ENCODE peak calls at places on chromosomes 4 and X, in six cellular contexts. One of them, this sample, is unnamed.

GRCh38 chr4:102518703-102519131 is 17.6 kb downstream of the NFKB1 start:
- DNase-seq in GM12891: no peak
- DNase-seq in HepG2: no peak
- DNase-seq in GM12878: no peak
- DNase-seq in K562: no peak
- DNase-seq in H1: no peak
- DNase-seq in this sample: no peak

GRCh38 chrX:41234962-41235361 is 99.0 kb upstream of the DDX3X start:
- DNase-seq in GM12878: peak
- DNase-seq in HepG2: no peak
- DNase-seq in GM12891: no peak
- DNase-seq in K562: no peak
- DNase-seq in H1: no peak
- DNase-seq in this sample: no peak

GRCh38 chr4:110532901-110533589 is 57.1 kb downstream of the ENPEP start:
- DNase-seq in GM12891: no peak
- DNase-seq in GM12878: no peak
- DNase-seq in HepG2: no peak
- DNase-seq in H1: no peak
- DNase-seq in K562: no peak
- DNase-seq in this sample: no peak

GRCh38 chr4:145944886-145945285 is 6.3 kb upstream of the ZNF827 start:
- DNase-seq in GM12891: no peak
- DNase-seq in HepG2: no peak
- DNase-seq in GM12878: no peak
- DNase-seq in K562: no peak
- DNase-seq in H1: no peak
- DNase-seq in this sample: no peak

GRCh38 chr4:54513231-54513630 is 144.5 kb upstream of the KIT start:
- DNase-seq in GM12891: no peak
- DNase-seq in GM12878: no peak
- DNase-seq in K562: no peak
- DNase-seq in H1: no peak
- DNase-seq in HepG2: no peak
- DNase-seq in this sample: no peak

GRCh38 chr4:682490-683172 is 6.3 kb downstream of the SLC49A3 start:
- DNase-seq in HepG2: no peak
- DNase-seq in GM12891: no peak
- DNase-seq in K562: no peak
- DNase-seq in H1: no peak
- DNase-seq in GM12878: no peak
- DNase-seq in this sample: no peak

GRCh38 chrX:135974279-135974856 is 580 bp upstream of the MMGT1 start:
- DNase-seq in GM12891: no peak
- DNase-seq in H1: peak
- DNase-seq in HepG2: peak
- DNase-seq in GM12878: no peak
- DNase-seq in K562: no peak
- DNase-seq in this sample: peak

GRCh38 chr4:95548738-95549245 is at the start of gene UNC5C:
- DNase-seq in GM12891: no peak
- DNase-seq in K562: no peak
- DNase-seq in H1: peak
- DNase-seq in GM12878: no peak
- DNase-seq in HepG2: no peak
- DNase-seq in this sample: no peak

GRCh38 chr4:142660728-142661127 is 185.4 kb downstream of the INPP4B start:
- DNase-seq in K562: no peak
- DNase-seq in GM12891: no peak
- DNase-seq in GM12878: no peak
- DNase-seq in HepG2: no peak
- DNase-seq in H1: no peak
- DNase-seq in this sample: no peak

GRCh38 chr4:100061835-100062234 is 111.8 kb upstream of the H2AZ1 start:
- DNase-seq in GM12878: no peak
- DNase-seq in GM12891: no peak
- DNase-seq in H1: no peak
- DNase-seq in K562: no peak
- DNase-seq in HepG2: no peak
- DNase-seq in this sample: no peak

GRCh38 chrX:111837226-111837625 is 38.8 kb upstream of the TRPC5OS start:
- DNase-seq in GM12878: no peak
- DNase-seq in H1: no peak
- DNase-seq in GM12891: no peak
- DNase-seq in K562: no peak
- DNase-seq in HepG2: no peak
- DNase-seq in this sample: no peak

GRCh38 chr4:149987777-149988410 is 90.4 kb upstream of the DCLK2 start:
- DNase-seq in GM12878: no peak
- DNase-seq in GM12891: no peak
- DNase-seq in H1: no peak
- DNase-seq in HepG2: no peak
- DNase-seq in K562: no peak
- DNase-seq in this sample: no peak

GRCh38 chr4:78190595-78190994 is 133.5 kb downstream of the FRAS1 start:
- DNase-seq in GM12891: no peak
- DNase-seq in H1: no peak
- DNase-seq in HepG2: no peak
- DNase-seq in GM12878: no peak
- DNase-seq in K562: no peak
- DNase-seq in this sample: no peak

GRCh38 chr4:123750044-123750443 is 353.4 kb downstream of the SPRY1 start:
- DNase-seq in H1: no peak
- DNase-seq in GM12878: no peak
- DNase-seq in GM12891: no peak
- DNase-seq in K562: no peak
- DNase-seq in HepG2: peak
- DNase-seq in this sample: no peak

GRCh38 chrX:118727686-118728339 is 407 bp downstream of the IL13RA1 start:
- DNase-seq in HepG2: peak
- DNase-seq in GM12878: no peak
- DNase-seq in H1: no peak
- DNase-seq in GM12891: no peak
- DNase-seq in K562: no peak
- DNase-seq in this sample: no peak

GRCh38 chrX:30935985-30936384 is 46.9 kb upstream of the TAB3 start:
- DNase-seq in GM12878: no peak
- DNase-seq in HepG2: peak
- DNase-seq in H1: no peak
- DNase-seq in K562: peak
- DNase-seq in GM12891: no peak
- DNase-seq in this sample: no peak

GRCh38 chr4:23401572-23401971 is 488.3 kb downstream of the PPARGC1A start:
- DNase-seq in GM12891: no peak
- DNase-seq in K562: no peak
- DNase-seq in HepG2: no peak
- DNase-seq in GM12878: no peak
- DNase-seq in H1: no peak
- DNase-seq in this sample: no peak

GRCh38 chr4:30718021-30718888 is 1.9 kb upstream of the PCDH7 start:
- DNase-seq in HepG2: no peak
- DNase-seq in K562: no peak
- DNase-seq in H1: peak
- DNase-seq in GM12891: no peak
- DNase-seq in GM12878: no peak
- DNase-seq in this sample: peak

GRCh38 chr4:7002336-7002735 is 40.8 kb upstream of the TADA2B start:
- DNase-seq in HepG2: no peak
- DNase-seq in GM12891: no peak
- DNase-seq in H1: no peak
- DNase-seq in K562: no peak
- DNase-seq in GM12878: no peak
- DNase-seq in this sample: no peak

GRCh38 chr4:6996481-6996880 is 46.7 kb upstream of the TADA2B start:
- DNase-seq in GM12878: no peak
- DNase-seq in K562: no peak
- DNase-seq in HepG2: no peak
- DNase-seq in GM12891: no peak
- DNase-seq in H1: no peak
- DNase-seq in this sample: no peak

GRCh38 chr4:7000421-7001176 is 42.6 kb upstream of the TADA2B start:
- DNase-seq in H1: no peak
- DNase-seq in GM12878: no peak
- DNase-seq in GM12891: no peak
- DNase-seq in K562: no peak
- DNase-seq in HepG2: no peak
- DNase-seq in this sample: no peak

GRCh38 chr4:7001271-7001670 is 41.9 kb upstream of the TADA2B start:
- DNase-seq in K562: no peak
- DNase-seq in GM12891: no peak
- DNase-seq in HepG2: no peak
- DNase-seq in H1: no peak
- DNase-seq in GM12878: no peak
- DNase-seq in this sample: no peak

DNA sequence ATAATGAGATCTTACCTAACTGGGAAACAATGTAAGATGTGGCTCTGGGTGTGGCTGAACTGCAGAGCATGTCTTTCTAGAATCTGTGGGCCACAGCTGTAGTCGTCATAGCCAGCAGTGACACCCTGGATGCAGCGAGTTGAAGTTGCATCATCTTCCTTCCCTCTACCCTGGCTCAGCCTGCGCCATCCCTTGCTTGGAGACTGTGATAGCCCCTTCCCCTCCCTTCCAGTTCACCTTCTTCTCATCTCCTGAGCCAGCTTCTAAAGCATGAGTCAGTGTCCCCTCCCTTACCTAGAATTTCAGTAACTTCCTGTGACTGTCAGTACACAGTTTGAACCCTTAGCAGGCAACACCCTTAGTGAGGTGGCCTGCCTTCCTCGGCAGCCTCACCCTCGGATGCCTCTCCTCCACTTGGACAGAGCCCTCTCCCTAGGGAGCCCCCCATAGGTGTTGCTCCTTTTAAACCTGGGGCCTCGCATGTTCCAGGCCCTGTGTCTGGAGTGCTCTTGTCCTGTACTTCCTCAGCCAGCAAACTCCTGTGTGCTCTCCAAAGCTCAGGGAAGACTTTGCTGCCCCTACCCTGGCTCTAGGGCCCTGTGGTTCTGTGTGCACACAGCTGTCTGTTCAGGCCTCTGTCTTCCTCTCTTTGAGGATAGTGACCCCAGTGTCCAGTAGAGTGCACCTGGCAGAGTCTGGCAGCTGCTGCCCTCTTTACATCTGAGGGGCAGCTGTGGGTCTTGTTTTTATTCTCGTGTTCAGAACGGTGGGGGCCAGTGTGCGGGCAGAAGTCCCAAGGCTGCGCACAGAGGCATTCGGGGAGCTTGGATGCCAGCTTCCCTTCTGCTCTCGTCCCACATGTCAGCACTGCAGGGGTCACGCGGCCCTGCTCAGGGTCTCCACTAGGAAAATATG is 43.7 kb upstream of the TADA2B start:
- DNase-seq in GM12891: no peak
- DNase-seq in HepG2: no peak
- DNase-seq in GM12878: no peak
- DNase-seq in K562: no peak
- DNase-seq in H1: no peak
- DNase-seq in this sample: no peak
- TF ChIP-seq POLR2AphosphoS5 in GM12891: no peak
- TF ChIP-seq POLR2AphosphoS5 in HepG2: no peak
- TF ChIP-seq POLR2AphosphoS5 in GM12878: no peak
- TF ChIP-seq POLR2AphosphoS5 in K562: no peak
- TF ChIP-seq POLR2AphosphoS5 in H1: no peak
- TF ChIP-seq POLR2AphosphoS5 in this sample: no peak

DNA sequence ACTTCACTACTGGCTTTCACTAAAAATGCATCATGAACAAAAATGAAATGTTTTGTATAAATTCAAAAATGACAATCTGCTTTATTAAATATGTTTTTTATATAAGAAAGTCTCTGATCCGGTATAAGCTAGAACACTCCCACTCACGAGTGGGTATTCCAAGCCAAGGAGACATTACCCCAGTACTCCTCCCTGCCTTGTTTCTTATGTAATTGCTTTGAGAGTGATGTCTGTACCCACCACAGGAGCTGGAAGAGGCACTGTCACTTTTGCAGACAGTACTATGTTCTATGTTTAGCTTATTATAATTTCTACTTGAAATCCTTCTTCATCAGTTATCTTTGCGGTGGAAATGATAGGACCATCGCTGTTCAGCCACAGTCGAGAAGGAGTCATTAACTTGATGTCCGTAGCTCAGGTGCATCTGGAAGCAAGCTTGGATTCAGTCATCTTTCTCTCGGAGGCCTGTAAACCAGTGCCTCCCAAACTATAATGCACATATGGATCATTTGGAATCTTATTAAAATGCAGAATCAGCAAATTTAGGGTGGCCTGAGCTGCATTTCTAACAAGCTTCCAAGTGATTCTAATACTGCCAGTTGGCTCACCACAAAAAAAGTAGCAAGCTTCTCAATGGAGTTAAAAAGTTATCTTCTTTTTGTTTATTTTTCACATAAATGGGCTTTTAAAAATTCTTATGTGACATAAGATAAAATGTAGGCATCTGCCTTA is 396.4 kb downstream of the GRIA2 start:
- DNase-seq in GM12891: no peak
- DNase-seq in K562: no peak
- DNase-seq in H1: no peak
- DNase-seq in HepG2: no peak
- DNase-seq in GM12878: no peak
- DNase-seq in this sample: no peak
- TF ChIP-seq TAF1 in GM12891: no peak
- TF ChIP-seq TAF1 in K562: no peak
- TF ChIP-seq TAF1 in H1: no peak
- TF ChIP-seq TAF1 in HepG2: no peak
- TF ChIP-seq TAF1 in GM12878: no peak
- TF ChIP-seq TAF1 in this sample: no peak

DNA sequence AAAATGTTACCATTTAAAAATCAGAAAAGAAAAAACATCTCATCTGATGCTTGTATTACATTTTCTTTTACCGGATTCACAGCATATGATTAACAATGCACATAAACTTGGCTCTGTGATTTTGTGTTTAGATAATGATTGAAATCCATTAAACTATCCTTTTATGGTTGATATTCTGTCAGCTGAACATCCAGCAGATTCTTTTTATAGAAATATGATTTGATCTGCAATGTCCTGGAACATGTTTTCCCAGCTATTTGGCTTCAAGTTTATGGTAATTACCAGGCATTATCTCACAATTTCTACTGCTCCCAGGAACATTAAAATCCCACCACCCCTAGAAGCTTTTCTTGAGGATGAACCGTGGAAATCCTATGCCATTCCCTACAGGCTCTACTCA is 205.7 kb upstream of the TET2 start:
- DNase-seq in K562: no peak
- DNase-seq in GM12891: no peak
- DNase-seq in H1: no peak
- DNase-seq in HepG2: no peak
- DNase-seq in GM12878: no peak
- DNase-seq in this sample: no peak
- TF ChIP-seq POLR2A in K562: no peak
- TF ChIP-seq POLR2A in GM12891: no peak
- TF ChIP-seq POLR2A in H1: no peak
- TF ChIP-seq POLR2A in HepG2: no peak
- TF ChIP-seq POLR2A in GM12878: no peak
- TF ChIP-seq POLR2A in this sample: no peak

DNA sequence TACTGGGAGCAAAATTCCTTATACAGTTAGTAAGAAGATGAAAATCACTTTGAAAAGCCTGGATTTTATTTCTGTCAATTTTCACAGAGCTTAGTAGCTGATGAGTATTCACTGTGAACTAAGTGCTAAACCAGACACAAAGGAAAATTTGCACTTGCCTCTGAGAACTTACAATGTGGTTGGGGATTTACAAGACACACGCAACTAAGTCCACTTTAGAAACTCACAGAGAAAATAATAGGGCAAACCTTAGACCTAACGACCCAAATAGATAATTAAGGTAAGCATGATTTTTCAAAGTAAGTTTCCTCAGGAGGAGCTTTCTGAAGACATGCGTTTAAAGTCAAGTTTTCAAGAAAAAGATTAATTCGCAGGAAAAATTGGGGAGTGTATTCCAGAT is 708.9 kb downstream of the ADGRL3 start:
- DNase-seq in GM12878: no peak
- DNase-seq in H1: no peak
- DNase-seq in K562: no peak
- DNase-seq in GM12891: no peak
- DNase-seq in HepG2: no peak
- DNase-seq in this sample: no peak
- TF ChIP-seq POLR2AphosphoS5 in GM12878: no peak
- TF ChIP-seq POLR2AphosphoS5 in H1: no peak
- TF ChIP-seq POLR2AphosphoS5 in K562: no peak
- TF ChIP-seq POLR2AphosphoS5 in GM12891: no peak
- TF ChIP-seq POLR2AphosphoS5 in HepG2: no peak
- TF ChIP-seq POLR2AphosphoS5 in this sample: no peak